ENCODE peak calls at places on chromosomes 4 and X, in five cellular contexts. One of them, this sample, is unnamed.
A peak's percentile ranks its signal among the peaks of the same experiment; 100 is the strongest.

GRCh38 chr4:118869808-118870342 is 18.8 kb upstream of the SYNPO2 start:
- DNase-seq in T follicular helper cell: no peak
- DNase-seq in sigmoid colon: no peak
- DNase-seq in adrenal gland: no peak
- DNase-seq in WTC11: no peak
- DNase-seq in this sample: no peak

GRCh38 chr4:57501715-57502114 is 391.5 kb upstream of the IGFBP7 start:
- DNase-seq in T follicular helper cell: no peak
- DNase-seq in adrenal gland: no peak
- DNase-seq in WTC11: no peak
- DNase-seq in sigmoid colon: no peak
- DNase-seq in this sample: no peak

GRCh38 chr4:107616838-107617389 is 103.1 kb downstream of the PAPSS1 start:
- DNase-seq in sigmoid colon: no peak
- DNase-seq in WTC11: no peak
- DNase-seq in adrenal gland: no peak
- DNase-seq in T follicular helper cell: no peak
- DNase-seq in this sample: no peak

GRCh38 chr4:135185256-135185655 is 983.7 kb upstream of the PABPC4L start:
- DNase-seq in sigmoid colon: no peak
- DNase-seq in adrenal gland: no peak
- DNase-seq in T follicular helper cell: no peak
- DNase-seq in WTC11: peak; percentile 54
- DNase-seq in this sample: no peak

GRCh38 chr4:3009422-3009821 is 46.1 kb downstream of the GRK4 start:
- DNase-seq in WTC11: peak; percentile 28
- DNase-seq in T follicular helper cell: no peak
- DNase-seq in adrenal gland: no peak
- DNase-seq in sigmoid colon: no peak
- DNase-seq in this sample: no peak

GRCh38 chrX:17738002-17738713 is 865 bp downstream of the SCML1 start:
- DNase-seq in adrenal gland: peak; percentile 61
- DNase-seq in T follicular helper cell: peak; percentile 46
- DNase-seq in WTC11: peak; percentile 35
- DNase-seq in sigmoid colon: peak; percentile 79
- DNase-seq in this sample: no peak

GRCh38 chrX:69504626-69505612 is 793 bp downstream of the NALF2 start:
- DNase-seq in WTC11: no peak
- DNase-seq in T follicular helper cell: no peak
- DNase-seq in sigmoid colon: no peak
- DNase-seq in adrenal gland: no peak
- DNase-seq in this sample: no peak

GRCh38 chr4:84569009-84569408 is 13.9 kb upstream of the CDS1 start:
- DNase-seq in T follicular helper cell: no peak
- DNase-seq in adrenal gland: no peak
- DNase-seq in WTC11: no peak
- DNase-seq in sigmoid colon: no peak
- DNase-seq in this sample: no peak

GRCh38 chrX:31199051-31199769 is 127.4 kb upstream of the FTHL17 start:
- DNase-seq in adrenal gland: peak; percentile 68
- DNase-seq in sigmoid colon: no peak
- DNase-seq in T follicular helper cell: no peak
- DNase-seq in WTC11: no peak
- DNase-seq in this sample: peak; percentile 38

GRCh38 chr4:185033950-185034349 is 15.7 kb downstream of the HELT start:
- DNase-seq in sigmoid colon: no peak
- DNase-seq in T follicular helper cell: no peak
- DNase-seq in adrenal gland: no peak
- DNase-seq in WTC11: no peak
- DNase-seq in this sample: no peak

GRCh38 chrX:71910526-71911022 is at the start of gene NHSL2:
- DNase-seq in adrenal gland: no peak
- DNase-seq in T follicular helper cell: no peak
- DNase-seq in WTC11: peak; percentile 44
- DNase-seq in sigmoid colon: peak; percentile 72
- DNase-seq in this sample: no peak

GRCh38 chrX:120334137-120334536 is 22.9 kb upstream of the TMEM255A start:
- DNase-seq in adrenal gland: no peak
- DNase-seq in T follicular helper cell: no peak
- DNase-seq in sigmoid colon: no peak
- DNase-seq in WTC11: no peak
- DNase-seq in this sample: no peak

GRCh38 chrX:7218321-7219152 is 70.6 kb upstream of the PUDP start:
- DNase-seq in adrenal gland: no peak
- DNase-seq in sigmoid colon: no peak
- DNase-seq in T follicular helper cell: no peak
- DNase-seq in WTC11: no peak
- DNase-seq in this sample: no peak

GRCh38 chr4:142265946-142266345 is 580.2 kb downstream of the INPP4B start:
- DNase-seq in WTC11: no peak
- DNase-seq in T follicular helper cell: no peak
- DNase-seq in sigmoid colon: no peak
- DNase-seq in adrenal gland: no peak
- DNase-seq in this sample: no peak

GRCh38 chr4:107258359-107258758 is 222.2 kb upstream of the DKK2 start:
- DNase-seq in adrenal gland: no peak
- DNase-seq in sigmoid colon: no peak
- DNase-seq in T follicular helper cell: no peak
- DNase-seq in WTC11: no peak
- DNase-seq in this sample: peak; percentile 29

GRCh38 chr4:173494013-173494970 is 35.7 kb downstream of the HAND2 start:
- DNase-seq in T follicular helper cell: peak; percentile 40
- DNase-seq in sigmoid colon: peak; percentile 87
- DNase-seq in adrenal gland: peak; percentile 53
- DNase-seq in WTC11: peak; percentile 78
- DNase-seq in this sample: no peak

GRCh38 chr4:59655996-59656395 is 1544.1 kb upstream of the ADGRL3 start:
- DNase-seq in WTC11: no peak
- DNase-seq in sigmoid colon: no peak
- DNase-seq in T follicular helper cell: no peak
- DNase-seq in adrenal gland: no peak
- DNase-seq in this sample: no peak

GRCh38 chr4:177228599-177228998 is 81.1 kb upstream of the NEIL3 start:
- DNase-seq in sigmoid colon: no peak
- DNase-seq in T follicular helper cell: no peak
- DNase-seq in adrenal gland: no peak
- DNase-seq in WTC11: no peak
- DNase-seq in this sample: no peak

GRCh38 chrX:19899234-19899788 is 11.9 kb upstream of the SH3KBP1 start:
- DNase-seq in WTC11: no peak
- DNase-seq in T follicular helper cell: no peak
- DNase-seq in sigmoid colon: no peak
- DNase-seq in adrenal gland: no peak
- DNase-seq in this sample: no peak

GRCh38 chr4:18057821-18058533 is 36.4 kb upstream of the LCORL start:
- DNase-seq in adrenal gland: no peak
- DNase-seq in T follicular helper cell: no peak
- DNase-seq in WTC11: no peak
- DNase-seq in sigmoid colon: no peak
- DNase-seq in this sample: no peak

GRCh38 chrX:46376246-46376885 is 168.9 kb downstream of the ZNF674 start:
- DNase-seq in sigmoid colon: no peak
- DNase-seq in adrenal gland: peak; percentile 35
- DNase-seq in T follicular helper cell: no peak
- DNase-seq in WTC11: peak; percentile 11
- DNase-seq in this sample: no peak

GRCh38 chr4:37892641-37893040 is 1.8 kb downstream of the TBC1D1 start:
- DNase-seq in WTC11: no peak
- DNase-seq in T follicular helper cell: peak; percentile 18
- DNase-seq in adrenal gland: peak; percentile 19
- DNase-seq in sigmoid colon: no peak
- DNase-seq in this sample: no peak